ENCODE peak calls at places on chromosomes 2 and 18, in four cellular contexts. One of them, this sample, is unnamed.

GRCh38 chr2:45820048-45820447 is 168.6 kb downstream of the PRKCE start:
- DNase-seq in right lobe of liver: no peak
- DNase-seq in HL-60: no peak
- DNase-seq in endothelial cell: no peak
- DNase-seq in this sample: no peak

GRCh38 chr2:217305882-217306281 is 446.0 kb upstream of the TNP1 start:
- DNase-seq in right lobe of liver: no peak
- DNase-seq in HL-60: no peak
- DNase-seq in endothelial cell: no peak
- DNase-seq in this sample: no peak

GRCh38 chr2:235665656-235666239 is 171.9 kb downstream of the AGAP1 start:
- DNase-seq in right lobe of liver: no peak
- DNase-seq in HL-60: no peak
- DNase-seq in endothelial cell: no peak
- DNase-seq in this sample: no peak

GRCh38 chr2:20212871-20213503 is 11.9 kb downstream of the SDC1 start:
- DNase-seq in right lobe of liver: peak
- DNase-seq in HL-60: no peak
- DNase-seq in endothelial cell: no peak
- DNase-seq in this sample: no peak

GRCh38 chr2:20818820-20819219 is 4.1 kb downstream of the LDAH start:
- DNase-seq in right lobe of liver: no peak
- DNase-seq in HL-60: peak
- DNase-seq in endothelial cell: no peak
- DNase-seq in this sample: no peak

GRCh38 chr2:40325111-40325510 is 126.8 kb downstream of the SLC8A1 start:
- DNase-seq in right lobe of liver: no peak
- DNase-seq in HL-60: no peak
- DNase-seq in endothelial cell: no peak
- DNase-seq in this sample: no peak

GRCh38 chr18:50091495-50092249 is 103.3 kb downstream of the MYO5B start:
- DNase-seq in right lobe of liver: no peak
- DNase-seq in HL-60: no peak
- DNase-seq in endothelial cell: no peak
- DNase-seq in this sample: no peak

GRCh38 chr2:162164802-162165201 is 12.8 kb upstream of the GCG start:
- DNase-seq in right lobe of liver: no peak
- DNase-seq in HL-60: no peak
- DNase-seq in endothelial cell: no peak
- DNase-seq in this sample: no peak

GRCh38 chr2:160194351-160194750 is 5.7 kb downstream of the ITGB6 start:
- DNase-seq in right lobe of liver: no peak
- DNase-seq in HL-60: no peak
- DNase-seq in endothelial cell: no peak
- DNase-seq in this sample: no peak

GRCh38 chr2:195902857-195903256 is 165.8 kb downstream of the DNAH7 start:
- DNase-seq in right lobe of liver: no peak
- DNase-seq in HL-60: no peak
- DNase-seq in endothelial cell: no peak
- DNase-seq in this sample: no peak

GRCh38 chr2:27306657-27307544 is 1.3 kb downstream of the UCN start:
- DNase-seq in right lobe of liver: no peak
- DNase-seq in HL-60: no peak
- DNase-seq in endothelial cell: no peak
- DNase-seq in this sample: no peak

DNA sequence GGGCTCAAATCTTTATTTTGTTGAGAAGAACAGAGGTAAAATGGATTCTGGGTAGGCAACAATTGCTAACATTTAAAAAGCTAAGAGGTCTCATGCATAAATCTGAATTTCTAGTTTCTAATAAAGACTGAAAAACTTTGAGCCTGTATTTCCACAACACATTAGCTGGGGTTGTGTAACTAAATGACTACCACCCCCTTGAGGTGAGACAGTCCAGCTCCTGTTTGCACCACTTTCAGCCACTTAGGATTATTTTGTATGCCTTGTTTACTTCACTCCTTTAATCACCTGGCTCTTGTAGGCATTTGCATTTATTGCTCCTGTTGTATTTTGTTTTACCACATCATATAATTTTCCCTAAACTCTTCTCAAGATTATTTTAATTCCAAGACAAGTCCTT is 376.6 kb downstream of the PTH2R start:
- DNase-seq in right lobe of liver: no peak
- DNase-seq in HL-60: no peak
- DNase-seq in endothelial cell: no peak
- DNase-seq in this sample: no peak
- TF ChIP-seq CTCF in right lobe of liver: no peak
- TF ChIP-seq CTCF in HL-60: no peak
- TF ChIP-seq CTCF in endothelial cell: no peak
- TF ChIP-seq CTCF in this sample: no peak

GRCh38 chr2:136075466-136075865 is 42.5 kb downstream of the CXCR4 start:
- DNase-seq in right lobe of liver: no peak
- DNase-seq in HL-60: no peak
- DNase-seq in endothelial cell: no peak
- DNase-seq in this sample: no peak
- TF ChIP-seq CTCF in right lobe of liver: no peak
- TF ChIP-seq CTCF in HL-60: no peak
- TF ChIP-seq CTCF in endothelial cell: no peak
- TF ChIP-seq CTCF in this sample: no peak

GRCh38 chr2:731711-732110 is 54.5 kb upstream of the TMEM18 start:
- DNase-seq in right lobe of liver: no peak
- DNase-seq in HL-60: no peak
- DNase-seq in endothelial cell: no peak
- DNase-seq in this sample: no peak

GRCh38 chr2:736939-737338 is 59.7 kb upstream of the TMEM18 start:
- DNase-seq in right lobe of liver: no peak
- DNase-seq in HL-60: no peak
- DNase-seq in endothelial cell: no peak
- DNase-seq in this sample: no peak

GRCh38 chr2:733495-733894 is 56.3 kb upstream of the TMEM18 start:
- DNase-seq in right lobe of liver: no peak
- DNase-seq in HL-60: no peak
- DNase-seq in endothelial cell: no peak
- DNase-seq in this sample: no peak

GRCh38 chr2:733001-733400 is 55.8 kb upstream of the TMEM18 start:
- DNase-seq in right lobe of liver: no peak
- DNase-seq in HL-60: no peak
- DNase-seq in endothelial cell: no peak
- DNase-seq in this sample: no peak

DNA sequence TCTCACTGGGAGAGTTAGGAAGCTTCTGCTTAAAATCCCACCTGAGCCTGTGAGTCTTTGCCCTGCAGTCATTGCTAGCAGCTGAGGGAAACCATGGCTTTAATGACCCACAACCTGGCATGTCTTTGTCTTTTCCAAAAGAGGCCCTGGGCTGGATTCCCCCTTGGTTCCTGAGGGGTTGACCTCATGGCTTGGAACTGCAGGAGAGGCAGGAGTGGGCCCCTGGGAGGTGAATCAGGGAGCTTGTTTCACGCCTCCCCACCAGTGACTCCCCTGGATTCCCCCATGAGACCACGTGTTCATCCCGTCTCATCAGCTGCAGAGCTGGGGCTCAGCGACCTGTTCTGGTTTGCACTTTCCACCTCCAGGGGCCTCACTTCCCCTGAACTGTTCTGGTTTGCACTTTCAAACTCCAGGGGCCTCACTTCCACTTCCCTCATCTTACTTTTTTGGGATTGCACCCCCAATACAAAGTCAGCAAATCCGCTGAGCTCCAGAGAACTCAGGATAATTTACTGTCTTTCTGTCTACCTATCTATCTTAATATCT is 58.5 kb upstream of the TMEM18 start:
- DNase-seq in right lobe of liver: no peak
- DNase-seq in HL-60: no peak
- DNase-seq in endothelial cell: no peak
- DNase-seq in this sample: no peak
- TF ChIP-seq CTCF in right lobe of liver: no peak
- TF ChIP-seq CTCF in HL-60: no peak
- TF ChIP-seq CTCF in endothelial cell: no peak
- TF ChIP-seq CTCF in this sample: no peak

GRCh38 chr18:31942301-31942998 is 478 bp downstream of the TRAPPC8 start:
- DNase-seq in right lobe of liver: peak
- DNase-seq in HL-60: peak
- DNase-seq in endothelial cell: peak
- DNase-seq in this sample: peak
- TF ChIP-seq CTCF in right lobe of liver: no peak
- TF ChIP-seq CTCF in HL-60: no peak
- TF ChIP-seq CTCF in endothelial cell: no peak
- TF ChIP-seq CTCF in this sample: no peak